ENCODE peak calls at places on chromosomes 7 and 10, in four cellular contexts. One of them, this sample, is unnamed.

GRCh38 chr7:139860090-139860773 is 31.2 kb downstream of the TBXAS1 start:
- DNase-seq in retina: no peak
- DNase-seq in progenitor cell of endocrine pancreas: no peak
- DNase-seq in GM18507: no peak
- DNase-seq in this sample: no peak

GRCh38 chr7:1289681-1290261 is 57.1 kb downstream of the UNCX start:
- DNase-seq in retina: no peak
- DNase-seq in progenitor cell of endocrine pancreas: no peak
- DNase-seq in GM18507: no peak
- DNase-seq in this sample: no peak

GRCh38 chr7:45070254-45070642 is 18.5 kb downstream of the NACAD start:
- DNase-seq in retina: no peak
- DNase-seq in progenitor cell of endocrine pancreas: no peak
- DNase-seq in GM18507: no peak
- DNase-seq in this sample: no peak

GRCh38 chr7:19491821-19492452 is 216.9 kb downstream of the POLR1F start:
- DNase-seq in retina: peak; percentile 6
- DNase-seq in progenitor cell of endocrine pancreas: no peak
- DNase-seq in GM18507: no peak
- DNase-seq in this sample: peak; percentile 30

GRCh38 chr10:15137636-15138035 is 30.9 kb downstream of the NMT2 start:
- DNase-seq in retina: no peak
- DNase-seq in progenitor cell of endocrine pancreas: no peak
- DNase-seq in GM18507: no peak
- DNase-seq in this sample: no peak

GRCh38 chr7:41096921-41097320 is 606.0 kb downstream of the INHBA start:
- DNase-seq in retina: no peak
- DNase-seq in progenitor cell of endocrine pancreas: no peak
- DNase-seq in GM18507: no peak
- DNase-seq in this sample: peak; percentile 46

GRCh38 chr10:72044417-72045041 is 43.8 kb downstream of the SPOCK2 start:
- DNase-seq in retina: peak; percentile 72
- DNase-seq in progenitor cell of endocrine pancreas: no peak
- DNase-seq in GM18507: no peak
- DNase-seq in this sample: no peak

GRCh38 chr7:50197547-50197946 is 104.5 kb upstream of the ZPBP start:
- DNase-seq in retina: no peak
- DNase-seq in progenitor cell of endocrine pancreas: no peak
- DNase-seq in GM18507: no peak
- DNase-seq in this sample: peak; percentile 56

GRCh38 chr10:29535012-29535777 is 99.6 kb downstream of the SVIL start:
- DNase-seq in retina: peak; percentile 69
- DNase-seq in progenitor cell of endocrine pancreas: peak; percentile 51
- DNase-seq in GM18507: no peak
- DNase-seq in this sample: peak; percentile 99

GRCh38 chr7:114109299-114109698 is 190.5 kb upstream of the PPP1R3A start:
- DNase-seq in retina: no peak
- DNase-seq in progenitor cell of endocrine pancreas: no peak
- DNase-seq in GM18507: no peak
- DNase-seq in this sample: no peak

GRCh38 chr7:4745971-4746919 is 29.2 kb upstream of the AP5Z1 start:
- DNase-seq in retina: no peak
- DNase-seq in progenitor cell of endocrine pancreas: no peak
- DNase-seq in GM18507: no peak
- DNase-seq in this sample: peak; percentile 83

GRCh38 chr10:110746254-110746826 is 102.2 kb downstream of the RBM20 start:
- DNase-seq in retina: peak; percentile 76
- DNase-seq in progenitor cell of endocrine pancreas: peak; percentile 55
- DNase-seq in GM18507: no peak
- DNase-seq in this sample: peak; percentile 48

GRCh38 chr10:73117976-73118743 is 7.9 kb downstream of the NUDT13 start:
- DNase-seq in retina: no peak
- DNase-seq in progenitor cell of endocrine pancreas: no peak
- DNase-seq in GM18507: no peak
- DNase-seq in this sample: no peak

GRCh38 chr10:132962623-132963429 is 20.5 kb upstream of the CFAP46 start:
- DNase-seq in retina: no peak
- DNase-seq in progenitor cell of endocrine pancreas: no peak
- DNase-seq in GM18507: no peak
- DNase-seq in this sample: no peak

GRCh38 chr10:127535802-127536515 is 13.2 kb upstream of the NPS start:
- DNase-seq in retina: no peak
- DNase-seq in progenitor cell of endocrine pancreas: no peak
- DNase-seq in GM18507: no peak
- DNase-seq in this sample: no peak

GRCh38 chr7:70728873-70729552 is 402.9 kb upstream of the GALNT17 start:
- DNase-seq in retina: no peak
- DNase-seq in progenitor cell of endocrine pancreas: no peak
- DNase-seq in GM18507: no peak
- DNase-seq in this sample: no peak

GRCh38 chr7:66114743-66115727 is at the start of gene CRCP:
- DNase-seq in retina: peak; percentile 94
- DNase-seq in progenitor cell of endocrine pancreas: peak; percentile 63
- DNase-seq in GM18507: peak; percentile 81
- DNase-seq in this sample: peak; percentile 77

GRCh38 chr7:1665721-1666250 is 4.3 kb upstream of the ELFN1 start:
- DNase-seq in retina: no peak
- DNase-seq in progenitor cell of endocrine pancreas: peak; percentile 25
- DNase-seq in GM18507: no peak
- DNase-seq in this sample: peak; percentile 27

GRCh38 chr7:50092579-50093411 is at the start of gene ZPBP:
- DNase-seq in retina: peak; percentile 80
- DNase-seq in progenitor cell of endocrine pancreas: no peak
- DNase-seq in GM18507: no peak
- DNase-seq in this sample: peak; percentile 22

GRCh38 chr7:34087892-34088891 is 182.9 kb downstream of the BMPER start:
- DNase-seq in retina: peak; percentile 32
- DNase-seq in progenitor cell of endocrine pancreas: peak; percentile 14
- DNase-seq in GM18507: no peak
- DNase-seq in this sample: peak; percentile 73

GRCh38 chr7:133916621-133917020 is 210.5 kb upstream of the LRGUK start:
- DNase-seq in retina: no peak
- DNase-seq in progenitor cell of endocrine pancreas: no peak
- DNase-seq in GM18507: no peak
- DNase-seq in this sample: no peak

GRCh38 chr10:34994565-34995142 is 95.5 kb downstream of the CUL2 start:
- DNase-seq in retina: peak; percentile 78
- DNase-seq in progenitor cell of endocrine pancreas: peak; percentile 43
- DNase-seq in GM18507: peak; percentile 51
- DNase-seq in this sample: peak; percentile 88

GRCh38 chr10:129956902-129957673 is 7.0 kb downstream of the EBF3 start:
- DNase-seq in retina: no peak
- DNase-seq in progenitor cell of endocrine pancreas: no peak
- DNase-seq in GM18507: no peak
- DNase-seq in this sample: no peak

GRCh38 chr10:11898372-11899066 is 75.4 kb downstream of the PROSER2 start:
- DNase-seq in retina: no peak
- DNase-seq in progenitor cell of endocrine pancreas: no peak
- DNase-seq in GM18507: no peak
- DNase-seq in this sample: peak; percentile 96